ENCODE peak calls at places on chromosomes 13 and 19, in five cellular contexts. D is fibroblast of pulmonary artery, K is upper lobe of right lung, H is thoracic aorta, J is testis. U is an unnamed sample.

GRCh38 chr19:31252476-31252875 is 96.8 kb downstream of the TSHZ3 start:
- DNase-seq in D (no peak), K (no peak), H (no peak), J (no peak), U (no peak)

GRCh38 chr19:18710986-18711751 is 27.7 kb downstream of the CRTC1 start:
- DNase-seq in D (peak), K (no peak), H (peak), J (peak), U (no peak)

GRCh38 chr19:31518216-31518615 is 169.0 kb upstream of the TSHZ3 start:
- DNase-seq in D (no peak), K (no peak), H (no peak), J (no peak), U (no peak)

GRCh38 chr19:29502581-29502850 is 23.3 kb upstream of the VSTM2B start:
- DNase-seq in D (no peak), K (peak), H (no peak), J (no peak), U (no peak)

GRCh38 chr13:79589605-79590511 is 108.9 kb downstream of the NDFIP2 start:
- DNase-seq in D (peak), K (no peak), H (no peak), J (peak), U (no peak)

GRCh38 chr19:38425810-38426466 is at the start of gene RASGRP4:
- DNase-seq in D (no peak), K (peak), H (no peak), J (no peak), U (no peak)

GRCh38 chr13:34942732-34943674 is 933 bp downstream of the NBEA start:
- DNase-seq in D (no peak), K (peak), H (no peak), J (peak), U (peak)

GRCh38 chr13:49113526-49114286 is 106.4 kb upstream of the MLNR start:
- DNase-seq in D (peak), K (no peak), H (no peak), J (no peak), U (no peak)

GRCh38 chr19:38718747-38719543 is 25.3 kb downstream of the CAPN12 start:
- DNase-seq in D (peak), K (peak), H (no peak), J (no peak), U (peak)

GRCh38 chr19:16208064-16208759 is 10.5 kb downstream of the AP1M1 start:
- DNase-seq in D (no peak), K (peak), H (no peak), J (no peak), U (no peak)

GRCh38 chr13:23289917-23290357 is 109.2 kb downstream of the SGCG start:
- DNase-seq in D (peak), K (no peak), H (no peak), J (peak), U (peak)

GRCh38 chr13:80047406-80047805 is 293.5 kb downstream of the SPRY2 start:
- DNase-seq in D (peak), K (no peak), H (no peak), J (no peak), U (no peak)

GRCh38 chr19:18112989-18113478 is 15.5 kb downstream of the MAST3 start:
- DNase-seq in D (peak), K (peak), H (no peak), J (peak), U (peak)

GRCh38 chr13:30618186-30618937 is 642 bp downstream of the USPL1 start:
- DNase-seq in D (no peak), K (no peak), H (no peak), J (peak), U (no peak)

GRCh38 chr13:63010072-63010658 is 1594.5 kb upstream of the PCDH20 start:
- DNase-seq in D (no peak), K (no peak), H (no peak), J (no peak), U (no peak)

GRCh38 chr13:37118002-37118401 is 12.5 kb upstream of the CSNK1A1L start:
- DNase-seq in D (no peak), K (no peak), H (no peak), J (no peak), U (no peak)

GRCh38 chr19:58317481-58318072 is 9.2 kb upstream of the ZSCAN22 start:
- DNase-seq in D (peak), K (no peak), H (no peak), J (no peak), U (no peak)

GRCh38 chr19:10640361-10640760 is 13.8 kb upstream of the ILF3 start:
- DNase-seq in D (no peak), K (no peak), H (no peak), J (no peak), U (no peak)

GRCh38 chr19:41588497-41589209 is 12.7 kb downstream of the CEACAM21 start:
- DNase-seq in D (peak), K (no peak), H (no peak), J (peak), U (no peak)

GRCh38 chr13:20825476-20825875 is 51.7 kb upstream of the EEF1AKMT1 start:
- DNase-seq in D (peak), K (no peak), H (no peak), J (no peak), U (no peak)

GRCh38 chr13:20430296-20430695 is 95.4 kb downstream of the CRYL1 start:
- DNase-seq in D (no peak), K (no peak), H (no peak), J (no peak), U (no peak)

GRCh38 chr13:22486490-22486889 is 694.3 kb upstream of the SGCG start:
- DNase-seq in D (no peak), K (no peak), H (no peak), J (no peak), U (no peak)

GRCh38 chr13:48158290-48158689 is 63.4 kb upstream of the MED4 start:
- DNase-seq in D (no peak), K (no peak), H (no peak), J (no peak), U (no peak)

GRCh38 chr13:35744566-35745203 is 268.2 kb upstream of the MAB21L1 start:
- DNase-seq in D (peak), K (no peak), H (no peak), J (no peak), U (peak)

GRCh38 chr19:23799321-23799720 is 40.6 kb upstream of the ZNF681 start:
- DNase-seq in D (no peak), K (no peak), H (no peak), J (no peak), U (no peak)

GRCh38 chr19:6677495-6677894 is 7.5 kb upstream of the TNFSF14 start:
- DNase-seq in D (no peak), K (no peak), H (no peak), J (no peak), U (no peak)
- H3K4me3 ChIP-seq in D (no peak), K (no peak), H (no peak), J (peak), U (no peak)

DNA sequence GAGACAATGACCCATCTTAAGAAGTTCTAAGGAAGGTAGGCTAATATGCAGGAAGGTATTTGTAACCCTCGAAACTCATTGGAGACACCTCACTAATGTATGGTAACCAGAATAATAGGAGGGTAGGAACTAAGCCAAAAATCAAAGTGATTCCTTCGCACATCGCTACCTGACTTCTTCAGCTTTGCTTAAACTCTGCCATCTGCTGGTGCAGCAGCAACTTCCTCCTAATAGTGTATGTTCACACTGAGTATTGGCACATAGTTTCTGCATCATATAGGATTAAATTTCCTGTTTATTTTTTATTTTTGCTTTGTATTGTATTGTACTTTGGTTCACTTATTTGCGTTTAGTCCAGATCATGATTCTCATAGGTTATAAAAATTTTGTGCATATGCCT is 676.2 kb downstream of the GPC5 start:
- DNase-seq in D (peak), K (no peak), H (no peak), J (peak), U (peak)
- TF ChIP-seq CTCF in D (peak), K (peak), H (no peak), J (no peak), U (peak)

GRCh38 chr19:4519172-4519496 is 848 bp upstream of the PLIN4 start:
- DNase-seq in D (no peak), K (no peak), H (no peak), J (no peak), U (no peak)

GRCh38 chr19:4519521-4520277 is 1.4 kb upstream of the PLIN4 start:
- DNase-seq in D (peak), K (no peak), H (no peak), J (no peak), U (no peak)

GRCh38 chr19:4517451-4518057 is 732 bp downstream of the PLIN4 start:
- DNase-seq in D (no peak), K (no peak), H (no peak), J (no peak), U (no peak)

GRCh38 chr19:4516939-4517300 is 1.4 kb downstream of the PLIN4 start:
- DNase-seq in D (no peak), K (no peak), H (no peak), J (no peak), U (no peak)

DNA sequence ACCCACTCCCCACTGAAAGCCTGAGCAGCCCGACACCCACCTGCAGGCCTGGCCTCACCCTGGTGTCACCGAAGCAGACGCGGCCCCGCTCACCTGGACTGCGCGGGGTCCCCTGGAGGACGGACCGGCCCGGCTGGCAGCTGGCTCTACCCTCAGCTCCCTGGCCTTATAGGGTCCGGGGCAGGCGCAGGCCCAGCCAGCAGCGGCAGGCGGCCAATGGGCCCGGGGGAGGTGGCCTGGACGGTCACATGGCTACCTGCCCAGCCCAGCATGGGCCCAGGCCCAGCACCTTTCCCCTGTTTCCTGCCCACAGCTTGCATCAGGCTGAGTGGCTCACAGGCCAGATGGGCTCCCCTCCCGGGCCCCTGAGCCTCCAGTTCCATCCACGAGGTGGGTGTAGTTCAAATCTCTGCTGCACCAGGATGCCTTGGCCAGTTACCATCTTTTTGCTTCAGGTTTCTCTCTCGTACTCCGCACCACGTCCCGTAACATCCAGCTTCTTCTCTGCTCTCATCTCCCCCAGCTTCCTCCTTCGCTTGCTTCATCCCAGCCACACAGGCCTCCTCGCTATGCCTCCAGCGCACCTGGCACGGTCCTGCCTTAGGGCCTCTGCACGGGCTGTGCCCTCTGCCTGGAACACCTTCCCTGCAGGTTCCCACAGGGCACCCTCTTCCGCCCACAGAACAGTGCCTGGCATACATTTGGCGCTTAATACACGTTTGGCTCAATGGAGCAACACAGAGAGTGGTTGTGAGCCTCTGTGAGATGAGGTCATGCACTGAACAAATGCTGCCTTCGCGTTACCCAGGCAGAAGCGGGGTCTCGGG is at the start of gene PLIN4:
- DNase-seq in D (peak), K (no peak), H (no peak), J (peak), U (no peak)
- H3K4me3 ChIP-seq in D (peak), K (no peak), H (peak), J (no peak), U (no peak)

DNA sequence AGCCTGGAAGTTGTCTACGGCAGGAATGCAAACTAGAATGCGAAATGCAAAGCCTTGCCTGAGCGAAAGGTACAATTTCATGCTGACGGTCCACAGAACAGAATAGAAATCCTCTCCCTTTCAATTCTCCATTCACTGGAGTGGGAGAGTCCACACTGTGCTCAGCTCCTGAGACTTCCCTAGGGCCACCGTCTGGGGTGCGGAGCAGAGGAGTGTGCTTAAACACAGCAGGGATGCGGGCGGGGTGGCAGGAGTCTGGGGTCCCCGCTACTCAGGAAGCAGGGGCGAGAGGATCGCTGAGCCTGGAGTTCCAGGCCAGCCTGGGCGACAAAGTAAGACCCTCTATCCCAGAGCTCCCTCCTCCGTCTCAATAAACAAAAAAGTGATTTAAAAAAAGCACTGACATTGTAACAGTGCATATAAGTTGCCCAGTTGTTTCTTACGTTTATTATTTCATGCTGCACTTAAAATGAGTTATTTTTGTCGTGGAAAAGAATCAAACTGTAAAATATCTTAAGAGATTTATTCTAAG is 614 bp upstream of the ZNF816 start:
- DNase-seq in D (no peak), K (no peak), H (no peak), J (peak), U (peak)
- TF ChIP-seq CTCF in D (no peak), K (no peak), H (no peak), J (no peak), U (no peak)

DNA sequence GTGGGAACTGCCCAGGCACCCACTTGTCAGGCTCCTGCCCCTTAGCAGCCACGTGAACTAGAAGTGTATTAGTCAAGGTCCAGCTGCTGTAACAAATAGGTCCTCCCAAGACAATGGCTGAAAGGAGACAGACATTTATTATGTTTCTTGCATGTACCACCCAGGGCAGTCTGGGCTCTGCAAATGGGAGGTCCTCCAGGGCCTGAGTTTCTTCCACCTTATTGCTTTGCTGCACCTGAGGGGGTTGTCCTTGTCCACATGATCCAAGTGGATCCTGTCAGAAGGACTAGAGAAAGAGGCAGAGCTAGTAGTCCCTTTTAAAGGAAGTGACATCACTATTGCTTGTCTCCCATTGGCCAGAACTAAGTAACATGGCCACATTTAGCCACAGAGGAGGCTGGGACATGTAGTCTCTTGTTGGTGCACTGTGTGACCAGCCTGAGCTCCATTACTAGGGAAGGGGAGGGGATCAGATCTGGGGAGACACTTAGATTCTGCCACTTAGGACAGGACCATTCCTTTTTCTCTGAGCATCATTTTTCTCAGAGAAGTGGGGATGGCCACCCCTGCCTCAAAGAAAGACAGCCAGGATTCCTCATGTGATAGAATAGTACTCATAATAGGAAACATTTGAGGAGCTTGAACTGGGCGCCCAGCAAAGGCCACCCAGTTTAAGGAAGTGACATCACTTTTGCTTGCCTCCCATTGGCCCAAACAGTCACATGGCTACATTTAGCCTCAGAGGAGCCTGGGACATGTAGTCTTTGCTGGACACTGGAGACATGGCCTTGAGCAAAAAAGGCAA is 15.1 kb downstream of the CC2D1A start:
- DNase-seq in D (peak), K (no peak), H (no peak), J (peak), U (peak)
- H3K4me3 ChIP-seq in D (no peak), K (no peak), H (no peak), J (no peak), U (no peak)

U was measured in BE2C.